ENCODE peak calls at places on chromosome 18, in five cellular contexts. Y is psoas muscle, E is upper lobe of right lung, B is IMR-90, F is foreskin fibroblast. K is an unnamed sample.
A peak's percentile ranks its signal among the peaks of the same experiment; 100 is the strongest.

GRCh38 chr18:44766461-44766860 is 85.8 kb downstream of the SETBP1 start:
- DNase-seq in Y (no peak), F (no peak), E (no peak), B (no peak), K (no peak)

GRCh38 chr18:79574938-79575525 is 104.6 kb upstream of the CTDP1 start:
- DNase-seq in B (no peak), F (no peak), Y (no peak), E (peak; percentile 51), K (no peak)

GRCh38 chr18:63192171-63192884 is 127.2 kb downstream of the BCL2 start:
- DNase-seq in E (no peak), B (no peak), F (no peak), Y (no peak), K (no peak)

GRCh38 chr18:57208056-57208455 is 61.2 kb downstream of the BOD1L2 start:
- DNase-seq in F (no peak), E (no peak), B (no peak), Y (no peak), K (no peak)

GRCh38 chr18:49447810-49448745 is 12.4 kb downstream of the DYM start:
- DNase-seq in E (no peak), Y (no peak), B (peak; percentile 70), F (peak; percentile 76), K (peak; percentile 32)

GRCh38 chr18:33432857-33433256 is 7.7 kb downstream of the CCDC178 start:
- DNase-seq in Y (no peak), E (no peak), F (no peak), B (peak; percentile 1), K (no peak)

GRCh38 chr18:22348521-22349316 is 69.0 kb downstream of the CTAGE1 start:
- DNase-seq in E (peak; percentile 87), Y (peak; percentile 43), F (peak; percentile 53), B (peak; percentile 42), K (no peak)

GRCh38 chr18:38362286-38362792 is 796.7 kb upstream of the CELF4 start:
- DNase-seq in B (no peak), Y (no peak), F (no peak), E (no peak), K (no peak)

GRCh38 chr18:3923750-3924149 is 473.8 kb downstream of the TGIF1 start:
- DNase-seq in E (no peak), F (peak; percentile 40), B (peak; percentile 93), Y (no peak), K (no peak)

GRCh38 chr18:33755918-33756590 is 178.0 kb downstream of the ASXL3 start:
- DNase-seq in B (peak; percentile 93), Y (no peak), F (peak; percentile 97), E (no peak), K (no peak)

GRCh38 chr18:56661414-56662101 is 10.4 kb downstream of the WDR7 start:
- DNase-seq in B (peak; percentile 21), Y (no peak), F (peak; percentile 44), E (no peak), K (no peak)

GRCh38 chr18:27599202-27599829 is 414.2 kb upstream of the CHST9 start:
- DNase-seq in Y (peak; percentile 24), B (peak; percentile 28), E (no peak), F (peak; percentile 56), K (peak; percentile 20)

GRCh38 chr18:33605250-33605649 is 27.2 kb downstream of the ASXL3 start:
- DNase-seq in B (no peak), F (no peak), E (no peak), Y (no peak), K (no peak)

GRCh38 chr18:3180325-3180724 is 39.4 kb downstream of the MYOM1 start:
- DNase-seq in Y (no peak), F (peak; percentile 46), E (no peak), B (peak; percentile 28), K (no peak)

GRCh38 chr18:37248281-37248680 is 317.3 kb downstream of the CELF4 start:
- DNase-seq in F (no peak), Y (no peak), B (no peak), E (peak; percentile 28), K (no peak)

GRCh38 chr18:36535202-36535935 is 237.9 kb downstream of the FHOD3 start:
- DNase-seq in E (no peak), Y (no peak), B (no peak), F (no peak), K (no peak)

GRCh38 chr18:23776306-23776705 is 87.1 kb downstream of the LAMA3 start:
- DNase-seq in Y (no peak), E (no peak), F (peak; percentile 15), B (no peak), K (no peak)

GRCh38 chr18:24212939-24213338 is 74.1 kb downstream of the CABYR start:
- DNase-seq in B (peak; percentile 96), E (no peak), Y (no peak), F (peak; percentile 82), K (no peak)

GRCh38 chr18:22214731-22215528 is 45.5 kb downstream of the GATA6 start:
- DNase-seq in F (peak; percentile 16), E (no peak), Y (no peak), B (peak; percentile 57), K (no peak)

GRCh38 chr18:35466815-35467623 is 30.7 kb downstream of the INO80C start:
- DNase-seq in B (no peak), F (no peak), Y (no peak), E (no peak), K (no peak)

GRCh38 chr18:54607213-54607934 is 16.3 kb downstream of the DYNAP start:
- DNase-seq in Y (no peak), F (no peak), E (no peak), B (peak; percentile 1), K (no peak)

GRCh38 chr18:55588001-55588875 is at the start of gene TCF4:
- DNase-seq in B (peak; percentile 52), E (peak; percentile 75), Y (peak; percentile 66), F (peak; percentile 69), K (peak; percentile 32)

GRCh38 chr18:50805732-50806131 is 14.1 kb downstream of the MRO start:
- DNase-seq in Y (no peak), E (no peak), B (no peak), F (peak; percentile 10), K (no peak)

GRCh38 chr18:49207373-49207772 is 253.1 kb downstream of the DYM start:
- DNase-seq in B (peak; percentile 54), Y (no peak), E (no peak), F (peak; percentile 17), K (no peak)

GRCh38 chr18:13216092-13216582 is 2.4 kb upstream of the LDLRAD4 start:
- DNase-seq in Y (peak; percentile 56), E (peak; percentile 75), F (peak; percentile 71), B (peak; percentile 47), K (peak; percentile 70)

GRCh38 chr18:39840406-39840805 is 2114.6 kb upstream of the PIK3C3 start:
- DNase-seq in F (peak; percentile 66), Y (no peak), B (peak; percentile 49), E (no peak), K (no peak)

GRCh38 chr18:8814206-8814605 is 108.8 kb downstream of the MTCL1 start:
- DNase-seq in F (peak; percentile 14), E (no peak), B (peak; percentile 76), Y (no peak), K (no peak)

GRCh38 chr18:49443837-49444236 is 16.6 kb downstream of the DYM start:
- DNase-seq in Y (no peak), E (no peak), B (no peak), F (no peak), K (no peak)

GRCh38 chr18:6920099-6920955 is 190.8 kb downstream of the ARHGAP28 start:
- DNase-seq in E (no peak), B (peak; percentile 68), Y (peak; percentile 18), F (peak; percentile 75), K (peak; percentile 52)

DNA sequence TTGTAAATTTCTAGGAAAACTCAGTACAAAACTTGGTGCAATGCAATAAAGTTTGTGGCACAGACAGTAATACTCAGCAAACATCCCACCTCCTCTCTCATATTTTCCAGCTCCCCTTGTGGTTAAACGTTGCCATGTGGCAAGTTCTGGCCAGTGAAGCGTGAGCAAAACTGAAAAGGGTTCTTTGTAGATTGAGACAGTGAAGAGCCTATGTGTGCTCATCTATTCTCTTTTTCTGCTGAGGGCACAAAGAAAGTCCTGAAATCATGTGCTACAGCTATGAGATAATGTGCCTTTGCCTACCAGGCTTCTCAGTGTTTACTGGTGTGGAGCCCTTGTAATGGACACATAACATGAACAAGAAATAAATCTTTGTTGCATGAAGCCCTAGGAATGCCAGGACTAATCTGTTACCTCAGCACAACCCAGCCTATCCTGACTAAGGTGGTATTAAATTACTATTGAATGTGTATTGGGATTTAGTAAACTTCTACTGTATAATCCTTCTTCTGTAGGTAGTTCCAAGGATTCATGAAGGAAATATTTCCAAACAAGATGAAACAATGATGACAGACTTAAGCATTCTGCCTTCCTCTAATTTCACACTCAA is 13.0 kb upstream of the TYMS start:
- DNase-seq in B (no peak), F (no peak), E (no peak), Y (no peak), K (no peak)
- TF ChIP-seq CTCF in B (no peak), F (no peak), E (no peak), Y (no peak), K (no peak)

GRCh38 chr18:77059294-77059916 is 73.2 kb downstream of the MBP start:
- DNase-seq in B (peak; percentile 76), F (peak; percentile 79), Y (no peak), E (no peak), K (no peak)
- TF ChIP-seq CTCF in B (peak; percentile 58), F (peak; percentile 48), Y (peak; percentile 72), E (peak; percentile 59), K (peak; percentile 32)

DNA sequence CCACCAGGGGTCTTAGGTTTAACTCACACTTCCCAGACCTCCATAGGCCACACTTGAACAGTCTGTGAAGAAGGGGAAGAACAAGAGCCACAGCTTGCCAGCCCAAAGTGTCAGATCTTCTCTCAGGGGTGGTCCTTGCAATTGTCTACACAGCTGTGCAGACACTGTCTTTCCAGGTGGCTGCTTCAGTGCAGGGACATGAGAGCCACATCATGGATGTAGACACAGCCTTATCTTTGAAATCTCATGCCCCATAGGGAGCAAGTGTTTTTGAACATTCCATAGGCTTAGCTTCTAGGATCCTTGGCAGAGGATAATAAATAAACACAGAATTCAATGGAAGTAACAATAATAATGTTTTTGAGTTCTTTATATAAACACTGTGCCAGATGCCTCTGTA is 6.7 kb downstream of the ZNF407 start:
- DNase-seq in Y (no peak), F (no peak), B (no peak), E (no peak), K (no peak)
- TF ChIP-seq CTCF in Y (no peak), F (no peak), B (no peak), E (no peak), K (no peak)

GRCh38 chr18:212780-213179 is 54.4 kb downstream of the USP14 start:
- DNase-seq in F (peak; percentile 11), B (no peak), E (no peak), Y (no peak), K (no peak)

GRCh38 chr18:210780-211179 is 52.4 kb downstream of the USP14 start:
- DNase-seq in F (no peak), Y (no peak), B (no peak), E (no peak), K (no peak)

GRCh38 chr18:213505-213904 is 54.3 kb downstream of the THOC1 start:
- DNase-seq in E (no peak), B (no peak), F (no peak), Y (no peak), K (no peak)

GRCh38 chr18:211582-211981 is 53.2 kb downstream of the USP14 start:
- DNase-seq in F (no peak), E (no peak), B (no peak), Y (no peak), K (no peak)

DNA sequence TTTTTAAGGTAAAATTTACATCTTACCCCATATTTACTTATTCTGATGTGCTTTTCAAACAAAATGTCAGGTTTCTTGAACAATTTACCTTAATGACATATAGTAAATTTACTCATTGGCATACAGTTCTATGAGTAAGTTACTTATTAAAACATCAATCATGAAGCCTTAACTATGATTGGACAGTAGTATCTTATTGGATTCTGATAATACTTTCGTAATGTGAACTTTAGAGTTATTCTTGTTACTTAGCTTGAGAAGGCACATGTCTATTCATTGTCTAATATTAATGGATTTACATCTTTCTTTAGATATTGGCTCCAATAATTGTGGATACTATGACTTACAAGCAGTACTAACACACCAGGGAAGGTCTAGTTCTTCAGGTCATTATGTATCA is 51.7 kb downstream of the USP14 start:
- DNase-seq in Y (no peak), F (no peak), B (no peak), E (no peak), K (no peak)
- TF ChIP-seq CTCF in Y (no peak), F (no peak), B (no peak), E (no peak), K (no peak)